ENCODE peak calls at places on chromosome 6, in seven cellular contexts. Q, B, C, L, W, V and T are unnamed samples.

GRCh38 chr6:45548657-45549515 is 171.2 kb upstream of the SUPT3H start:
- DNase-seq in C (peak), W (no peak), V (no peak), B (no peak), Q (no peak), L (no peak), T (no peak)

GRCh38 chr6:148864941-148865340 is 118.1 kb downstream of the UST start:
- DNase-seq in V (no peak), B (no peak), Q (no peak), C (no peak), W (no peak), L (no peak), T (no peak)

GRCh38 chr6:1771324-1771723 is 161.6 kb downstream of the FOXC1 start:
- DNase-seq in L (no peak), Q (no peak), B (no peak), C (no peak), W (no peak), V (no peak), T (no peak)

GRCh38 chr6:112330071-112330876 is 16.9 kb upstream of the RFPL4B start:
- DNase-seq in W (no peak), B (no peak), C (no peak), L (no peak), V (no peak), Q (no peak), T (no peak)

GRCh38 chr6:20424679-20425078 is 23.0 kb downstream of the E2F3 start:
- DNase-seq in W (peak), V (no peak), L (no peak), Q (no peak), B (peak), C (no peak), T (no peak)

GRCh38 chr6:49826743-49827406 is 39.5 kb downstream of the CRISP1 start:
- DNase-seq in C (peak), L (no peak), V (no peak), Q (no peak), W (no peak), B (no peak), T (no peak)

GRCh38 chr6:56479381-56479780 is 163.3 kb downstream of the DST start:
- DNase-seq in C (no peak), W (no peak), V (no peak), Q (no peak), B (no peak), L (no peak), T (no peak)

GRCh38 chr6:106643061-106643460 is 13.7 kb downstream of the QRSL1 start:
- DNase-seq in L (no peak), W (no peak), B (no peak), Q (no peak), V (no peak), C (no peak), T (no peak)

GRCh38 chr6:85300581-85300980 is 149.3 kb upstream of the NT5E start:
- DNase-seq in C (no peak), L (no peak), V (no peak), B (no peak), Q (no peak), W (no peak), T (no peak)

GRCh38 chr6:106156863-106157262 is 70.7 kb downstream of the PRDM1 start:
- DNase-seq in Q (no peak), W (no peak), V (no peak), C (no peak), B (no peak), L (no peak), T (no peak)

GRCh38 chr6:138776659-138777058 is 3.1 kb downstream of the CCDC28A start:
- DNase-seq in B (no peak), V (no peak), C (no peak), L (no peak), Q (no peak), W (no peak), T (no peak)

GRCh38 chr6:152267967-152268845 is 369.0 kb downstream of the SYNE1 start:
- DNase-seq in V (peak), B (no peak), Q (no peak), C (no peak), W (peak), L (no peak), T (peak)

GRCh38 chr6:44062771-44063560 is 64.3 kb downstream of the MRPL14 start:
- DNase-seq in W (no peak), B (peak), V (peak), C (no peak), Q (no peak), L (peak), T (peak)

GRCh38 chr6:35496036-35496850 is 636 bp downstream of the TEAD3 start:
- DNase-seq in W (peak), B (no peak), C (no peak), Q (no peak), L (peak), V (peak), T (peak)

GRCh38 chr6:113011803-113012202 is 664.7 kb downstream of the RFPL4B start:
- DNase-seq in L (no peak), Q (no peak), C (no peak), V (no peak), B (no peak), W (no peak), T (no peak)

GRCh38 chr6:132252113-132252512 is 149.2 kb downstream of the MOXD1 start:
- DNase-seq in Q (no peak), L (no peak), V (no peak), W (no peak), B (no peak), C (no peak), T (no peak)

GRCh38 chr6:85490516-85491248 is 40.8 kb downstream of the NT5E start:
- DNase-seq in W (no peak), L (no peak), C (no peak), B (peak), Q (peak), V (no peak), T (no peak)

GRCh38 chr6:110529907-110530306 is 53.5 kb upstream of the SLC22A16 start:
- DNase-seq in Q (no peak), W (no peak), B (no peak), C (no peak), V (no peak), L (no peak), T (no peak)

GRCh38 chr6:71745525-71745924 is 140.8 kb upstream of the RIMS1 start:
- DNase-seq in V (no peak), B (no peak), L (no peak), W (no peak), Q (no peak), C (no peak), T (no peak)

GRCh38 chr6:46993846-46994245 is 48.3 kb downstream of the ADGRF1 start:
- DNase-seq in L (no peak), Q (peak), W (peak), C (no peak), B (no peak), V (no peak), T (no peak)

GRCh38 chr6:37819802-37820712 is 530 bp downstream of the ZFAND3 start:
- DNase-seq in W (peak), C (peak), Q (peak), L (peak), B (peak), V (no peak), T (peak)

GRCh38 chr6:163243083-163243482 is 171.4 kb upstream of the QKI start:
- DNase-seq in B (no peak), C (no peak), V (no peak), L (no peak), W (no peak), Q (no peak), T (no peak)

GRCh38 chr6:169780571-169781091 is 29.2 kb downstream of the ERMARD start:
- DNase-seq in W (peak), B (no peak), V (no peak), L (no peak), C (no peak), Q (no peak), T (no peak)

GRCh38 chr6:47769951-47770350 is 11.9 kb upstream of the OPN5 start:
- DNase-seq in B (no peak), Q (no peak), V (no peak), W (no peak), C (no peak), L (no peak), T (no peak)

GRCh38 chr6:84581494-84582259 is 182.7 kb downstream of the TBX18 start:
- DNase-seq in Q (no peak), L (no peak), W (no peak), V (no peak), B (no peak), C (no peak), T (no peak)

GRCh38 chr6:89339565-89339964 is 13.0 kb downstream of the UBE2J1 start:
- DNase-seq in B (no peak), Q (no peak), V (no peak), L (no peak), C (no peak), W (no peak), T (no peak)

GRCh38 chr6:144215402-144215931 is 65.2 kb downstream of the STX11 start:
- DNase-seq in L (no peak), W (peak), Q (no peak), V (peak), B (no peak), C (peak), T (peak)

GRCh38 chr6:53961679-53962370 is 149.4 kb upstream of the MLIP start:
- DNase-seq in Q (no peak), B (no peak), C (no peak), L (peak), W (no peak), V (no peak), T (no peak)

GRCh38 chr6:83193747-83194582 is 808 bp downstream of the RWDD2A start:
- DNase-seq in L (peak), W (peak), V (peak), Q (peak), B (peak), C (no peak), T (peak)

DNA sequence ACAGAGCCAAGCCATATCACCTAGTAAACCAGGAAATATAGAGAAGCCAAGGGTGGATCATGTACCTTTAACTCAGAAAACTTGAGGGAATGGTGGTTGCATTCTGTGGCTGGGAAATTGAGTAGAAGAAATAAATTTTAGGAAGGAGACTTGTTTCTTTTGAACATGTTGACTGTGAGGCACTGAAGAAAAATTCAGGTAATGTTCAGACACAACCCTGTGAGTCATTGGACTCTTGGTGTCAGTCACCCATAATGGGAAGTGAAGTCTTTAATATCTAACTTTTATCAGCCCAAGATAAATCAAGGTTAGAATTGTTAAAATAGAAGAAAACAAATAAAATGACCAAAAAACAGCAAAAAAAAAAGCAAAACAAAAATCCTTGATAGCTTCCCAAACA is 98.8 kb upstream of the GRIK2 start:
- DNase-seq in C (no peak), V (no peak), W (no peak), Q (no peak), B (no peak), L (no peak), T (no peak)
- TF ChIP-seq SP1 in C (no peak), V (no peak), W (no peak), Q (no peak), B (no peak), L (no peak), T (no peak)

GRCh38 chr6:12516070-12516469 is 200.5 kb upstream of the PHACTR1 start:
- DNase-seq in C (no peak), W (no peak), L (no peak), B (no peak), V (no peak), Q (no peak), T (no peak)
- TF ChIP-seq SP1 in C (no peak), W (no peak), L (no peak), B (no peak), V (no peak), Q (no peak), T (no peak)

GRCh38 chr6:32972353-32973143 is 4.2 kb downstream of the BRD2 start:
- DNase-seq in V (peak), Q (no peak), L (peak), W (no peak), C (no peak), B (no peak), T (no peak)
- TF ChIP-seq SP1 in V (peak), Q (no peak), L (peak), W (no peak), C (no peak), B (no peak), T (no peak)

DNA sequence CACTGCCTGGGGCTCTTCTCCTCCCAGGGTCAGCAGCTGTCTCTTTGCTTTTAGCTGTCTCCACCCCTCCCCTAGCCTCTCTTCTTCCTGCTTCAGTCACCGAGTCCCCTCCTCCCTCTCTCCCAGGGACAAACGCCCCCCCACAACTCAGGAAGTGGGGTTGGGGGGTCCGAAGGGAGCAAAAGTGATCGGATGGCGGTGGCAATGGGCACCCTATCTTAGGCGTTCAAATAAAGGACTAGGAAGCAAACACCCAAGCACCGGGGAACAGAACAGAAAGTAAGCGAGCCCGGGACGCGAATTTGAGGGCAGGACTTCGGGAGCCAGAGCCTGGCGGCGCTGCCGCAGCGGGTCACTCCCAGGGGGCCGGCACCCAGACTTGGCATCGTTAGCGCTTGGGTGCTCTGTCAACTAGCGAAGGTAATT is 951 bp upstream of the ITPR3 start:
- DNase-seq in W (no peak), L (no peak), C (no peak), V (peak), Q (no peak), B (peak), T (no peak)
- TF ChIP-seq SP1 in W (no peak), L (no peak), C (no peak), V (no peak), Q (no peak), B (no peak), T (no peak)

DNA sequence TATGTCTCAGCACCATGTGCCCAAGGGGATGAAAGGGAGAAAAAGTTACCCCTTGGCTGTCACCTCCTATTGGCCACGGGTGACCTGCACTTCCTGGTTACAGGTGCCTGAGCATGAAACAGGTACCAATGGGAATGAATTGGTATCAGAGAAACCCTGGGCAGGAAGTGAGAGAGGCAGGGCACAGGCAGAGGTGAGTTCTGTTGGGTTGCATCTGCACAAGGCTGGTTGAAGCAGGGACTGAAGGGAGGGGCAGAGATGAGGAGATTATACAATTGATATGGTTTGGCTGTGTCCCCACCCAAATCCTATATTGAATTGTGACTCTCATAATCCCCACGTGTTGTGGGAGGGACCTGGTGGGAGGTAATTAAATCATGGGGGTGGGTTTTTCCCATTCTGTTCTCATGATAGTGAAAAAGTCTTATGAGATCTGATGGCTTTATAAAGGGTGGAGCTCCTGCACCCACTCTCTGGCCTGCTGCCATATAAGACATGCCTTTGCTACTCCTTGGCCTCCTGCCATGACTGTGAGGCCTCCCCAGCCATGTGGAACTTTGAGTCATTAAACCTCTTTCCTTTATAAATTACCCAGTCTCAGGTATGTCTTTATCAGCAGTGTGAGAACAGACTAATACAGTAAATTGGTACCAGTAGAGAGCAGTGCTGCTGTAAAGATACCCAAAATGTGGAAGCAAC is 291.8 kb downstream of the LRFN2 start:
- DNase-seq in Q (no peak), L (no peak), C (no peak), V (no peak), B (no peak), W (no peak), T (no peak)
- TF ChIP-seq SP1 in Q (no peak), L (no peak), C (no peak), V (no peak), B (no peak), W (no peak), T (no peak)

GRCh38 chr6:36755435-36756348 is 58.1 kb downstream of the RAB44 start:
- DNase-seq in C (peak), V (no peak), W (peak), L (no peak), Q (no peak), B (no peak), T (no peak)
- TF ChIP-seq SP1 in C (no peak), V (no peak), W (no peak), L (no peak), Q (no peak), B (no peak), T (no peak)

GRCh38 chr6:72788188-72788587 is 166.3 kb downstream of the KCNQ5 start:
- DNase-seq in V (no peak), L (no peak), Q (no peak), W (no peak), C (no peak), B (no peak), T (no peak)

GRCh38 chr6:72784581-72784980 is 162.7 kb downstream of the KCNQ5 start:
- DNase-seq in C (no peak), L (no peak), Q (no peak), B (no peak), W (no peak), V (no peak), T (no peak)

GRCh38 chr6:72784071-72784470 is 162.2 kb downstream of the KCNQ5 start:
- DNase-seq in B (no peak), W (no peak), Q (no peak), C (no peak), L (no peak), V (no peak), T (no peak)

GRCh38 chr6:72789145-72789544 is 167.3 kb downstream of the KCNQ5 start:
- DNase-seq in V (no peak), L (no peak), Q (no peak), C (no peak), B (no peak), W (no peak), T (no peak)

GRCh38 chr6:72787521-72788031 is 165.7 kb downstream of the KCNQ5 start:
- DNase-seq in L (no peak), V (no peak), W (no peak), C (no peak), Q (no peak), B (no peak), T (no peak)
- TF ChIP-seq SP1 in L (no peak), V (no peak), W (no peak), C (no peak), Q (no peak), B (no peak), T (no peak)

DNA sequence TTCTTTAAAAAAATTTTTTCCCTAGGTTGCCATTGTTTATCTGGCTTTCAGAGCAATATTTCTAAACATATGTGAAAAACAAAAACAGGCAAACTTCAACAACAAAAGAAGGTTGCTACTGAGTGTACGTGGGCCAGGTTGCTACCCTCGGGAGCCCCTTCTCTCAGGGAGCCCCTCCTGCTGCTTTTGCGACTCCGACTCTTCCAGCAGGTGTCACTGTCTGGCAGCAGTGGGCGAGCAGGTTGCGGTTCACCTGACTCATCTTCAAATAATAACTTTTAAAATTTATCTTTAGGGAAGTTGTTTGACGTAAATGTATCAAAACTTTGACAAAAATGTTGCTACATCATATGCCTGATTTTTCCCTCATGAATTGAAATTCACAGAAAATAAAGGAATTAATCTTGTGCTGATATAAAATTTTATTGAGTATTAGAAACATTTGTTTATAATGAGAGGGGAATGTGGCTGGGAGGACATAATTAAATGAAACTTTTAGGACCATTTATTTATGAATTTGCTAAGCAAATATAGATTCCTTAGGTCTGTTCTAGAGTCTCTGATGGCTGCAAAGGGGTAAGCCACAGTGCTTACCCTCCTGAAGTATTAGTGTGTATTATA is 138.8 kb downstream of the HIVEP1 start:
- DNase-seq in Q (peak), W (peak), L (peak), B (peak), C (no peak), V (peak), T (peak)
- TF ChIP-seq SP1 in Q (no peak), W (no peak), L (no peak), B (no peak), C (no peak), V (no peak), T (no peak)